ENCODE peak calls at places on chromosomes 7 and 10, in four cellular contexts. G, Q, I and L are unnamed samples. For H3K27me3, the result is how much of the 10 kb centered on the place peaks cover.

GRCh38 chr10:71736570-71737355 is 17.2 kb upstream of the C10orf105 start:
- DNase-seq in I (no peak), G (no peak), Q (no peak), L (no peak)

GRCh38 chr7:127786184-127786583 is 134.2 kb downstream of the SND1 start:
- DNase-seq in I (no peak), G (no peak), Q (no peak), L (no peak)

GRCh38 chr10:7507887-7508726 is 97.3 kb upstream of the SFMBT2 start:
- DNase-seq in G (no peak), I (peak), Q (no peak), L (no peak)

GRCh38 chr7:131525820-131526219 is 30.6 kb downstream of the PODXL start:
- DNase-seq in Q (no peak), I (no peak), G (no peak), L (no peak)

GRCh38 chr10:47458466-47459154 is 25.3 kb downstream of the ANXA8 start:
- DNase-seq in I (no peak), G (peak), Q (no peak), L (no peak)

GRCh38 chr7:85160223-85160622 is 26.6 kb downstream of the SEMA3D start:
- DNase-seq in Q (no peak), G (no peak), I (no peak), L (no peak)

GRCh38 chr7:151745090-151745638 is 131.8 kb downstream of the PRKAG2 start:
- DNase-seq in G (no peak), I (no peak), Q (peak), L (no peak)

GRCh38 chr7:7178081-7178480 is 4.3 kb upstream of the C1GALT1 start:
- DNase-seq in Q (no peak), G (no peak), I (no peak), L (no peak)

GRCh38 chr10:45235823-45236222 is 79.6 kb downstream of the OR13A1 start:
- DNase-seq in Q (no peak), G (no peak), I (no peak), L (no peak)

GRCh38 chr7:116706668-116707126 is 34.7 kb downstream of the MET start:
- DNase-seq in Q (no peak), I (no peak), G (no peak), L (no peak)

GRCh38 chr10:109894516-109894915 is 28.8 kb downstream of the XPNPEP1 start:
- DNase-seq in G (peak), Q (peak), I (no peak), L (peak)

GRCh38 chr7:42045961-42046360 is 191.0 kb downstream of the GLI3 start:
- DNase-seq in Q (no peak), I (no peak), G (no peak), L (no peak)

GRCh38 chr7:118183254-118183585 is 744 bp upstream of the LSM8 start:
- DNase-seq in G (no peak), Q (no peak), I (no peak), L (no peak)

GRCh38 chr10:23344251-23344841 is at the start of gene C10orf67:
- DNase-seq in Q (no peak), G (no peak), I (no peak), L (peak)

GRCh38 chr10:21173433-21173963 is 276.4 kb upstream of the NEBL start:
- DNase-seq in G (no peak), I (no peak), Q (peak), L (no peak)

GRCh38 chr7:123727071-123727837 is 21.5 kb downstream of the WASL start:
- DNase-seq in I (no peak), Q (no peak), G (peak), L (no peak)

GRCh38 chr7:80900583-80901576 is 18.0 kb downstream of the SEMA3C start:
- DNase-seq in G (no peak), Q (no peak), I (no peak), L (no peak)

GRCh38 chr7:38679419-38679818 is 48.2 kb upstream of the AMPH start:
- DNase-seq in G (no peak), I (no peak), Q (no peak), L (no peak)

GRCh38 chr10:112446855-112447691 is at the start of the genes VTI1A and ZDHHC6:
- DNase-seq in G (peak), I (peak), Q (peak), L (peak)

GRCh38 chr7:111527545-111527944 is 34.7 kb downstream of the IMMP2L start:
- DNase-seq in I (no peak), Q (no peak), G (no peak), L (no peak)

GRCh38 chr10:124131176-124131575 is 37.8 kb upstream of the CHST15 start:
- DNase-seq in Q (no peak), G (no peak), I (no peak), L (no peak)

GRCh38 chr7:66930341-66930740 is 9.3 kb downstream of the TMEM248 start:
- DNase-seq in G (no peak), Q (no peak), I (no peak), L (no peak)

GRCh38 chr10:72090326-72090725 is 2.0 kb upstream of the SPOCK2 start:
- DNase-seq in G (no peak), Q (no peak), I (no peak), L (no peak)

GRCh38 chr10:101231912-101232689 is 2.8 kb upstream of the LBX1 start:
- DNase-seq in Q (no peak), G (no peak), I (no peak), L (no peak)
- H3K27me3 ChIP-seq in Q (under half), G (half or more), I (half or more), L (half or more)

DNA sequence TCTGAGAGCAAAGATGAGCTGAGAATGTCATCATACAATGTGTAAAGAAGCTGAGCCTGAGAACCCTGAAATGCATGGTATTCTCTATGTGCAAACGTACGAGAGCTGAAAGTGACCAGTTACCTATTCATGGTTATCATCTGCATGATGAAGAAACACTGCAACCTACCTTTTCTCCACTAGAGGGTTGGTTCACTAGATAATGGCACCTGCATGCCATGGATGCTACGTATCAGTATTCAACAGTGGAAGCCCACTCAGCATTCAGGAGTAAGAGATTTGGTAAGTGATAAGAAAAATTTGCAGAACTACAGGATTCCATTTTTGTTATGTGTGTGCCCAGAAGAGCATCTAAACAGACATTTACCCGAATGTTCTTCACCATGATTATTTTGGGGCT is 145.4 kb downstream of the PTPRN2 start:
- DNase-seq in I (no peak), G (no peak), Q (no peak), L (no peak)
- TF ChIP-seq CTCF in I (no peak), G (no peak), Q (no peak), L (no peak)

GRCh38 chr7:91566333-91566732 is 302.1 kb downstream of the FZD1 start:
- DNase-seq in G (no peak), Q (no peak), I (no peak), L (no peak)

GRCh38 chr7:91568138-91568537 is 303.9 kb downstream of the FZD1 start:
- DNase-seq in I (no peak), Q (no peak), G (no peak), L (no peak)

GRCh38 chr7:91567111-91568012 is 303.1 kb downstream of the FZD1 start:
- DNase-seq in Q (no peak), G (no peak), I (no peak), L (no peak)

GRCh38 chr7:91564101-91564500 is 299.9 kb downstream of the FZD1 start:
- DNase-seq in I (no peak), Q (no peak), G (no peak), L (no peak)

GRCh38 chr7:91565499-91566331 is 301.5 kb downstream of the FZD1 start:
- DNase-seq in G (no peak), I (no peak), Q (peak), L (peak)
- H3K4me3 ChIP-seq in G (no peak), I (no peak), Q (no peak), L (no peak)

GRCh38 chr7:99320371-99320770 is 5.3 kb upstream of the ARPC1A start:
- DNase-seq in Q (no peak), G (no peak), I (no peak), L (no peak)
- H3K27me3 ChIP-seq in Q (under half), G (under half), I (under half), L (under half)